ENCODE peak calls at places on chromosomes 7 and 10, in six cellular contexts. One of them, this sample, is unnamed.

GRCh38 chr10:9238041-9238440 is 1183.6 kb downstream of the GATA3 start:
- DNase-seq in left colon: no peak
- DNase-seq in H9: no peak
- DNase-seq in bronchial epithelial cell: no peak
- DNase-seq in iPS DF 19.7: no peak
- DNase-seq in retina: no peak
- DNase-seq in this sample: no peak

GRCh38 chr10:9311702-9312499 is 1257.4 kb downstream of the GATA3 start:
- DNase-seq in bronchial epithelial cell: peak
- DNase-seq in iPS DF 19.7: no peak
- DNase-seq in retina: no peak
- DNase-seq in H9: peak
- DNase-seq in left colon: no peak
- DNase-seq in this sample: no peak

GRCh38 chr7:90910136-90910535 is 314.0 kb downstream of the CDK14 start:
- DNase-seq in retina: no peak
- DNase-seq in H9: no peak
- DNase-seq in bronchial epithelial cell: peak
- DNase-seq in iPS DF 19.7: no peak
- DNase-seq in left colon: no peak
- DNase-seq in this sample: no peak

GRCh38 chr10:91190876-91191580 is 29.4 kb upstream of the PCGF5 start:
- DNase-seq in retina: no peak
- DNase-seq in H9: no peak
- DNase-seq in left colon: no peak
- DNase-seq in bronchial epithelial cell: no peak
- DNase-seq in iPS DF 19.7: no peak
- DNase-seq in this sample: no peak

GRCh38 chr10:68721673-68721963 is 579 bp downstream of the CCAR1 start:
- DNase-seq in iPS DF 19.7: no peak
- DNase-seq in H9: no peak
- DNase-seq in left colon: no peak
- DNase-seq in retina: no peak
- DNase-seq in bronchial epithelial cell: no peak
- DNase-seq in this sample: no peak

GRCh38 chr7:255038-255435 is 34.9 kb upstream of the FOXL3 start:
- DNase-seq in H9: no peak
- DNase-seq in left colon: no peak
- DNase-seq in iPS DF 19.7: no peak
- DNase-seq in bronchial epithelial cell: no peak
- DNase-seq in retina: no peak
- DNase-seq in this sample: no peak

GRCh38 chr7:106484562-106484961 is 176.4 kb downstream of the CCDC71L start:
- DNase-seq in left colon: no peak
- DNase-seq in bronchial epithelial cell: no peak
- DNase-seq in H9: no peak
- DNase-seq in iPS DF 19.7: no peak
- DNase-seq in retina: no peak
- DNase-seq in this sample: no peak

GRCh38 chr7:131238260-131238940 is 89.3 kb upstream of the MKLN1 start:
- DNase-seq in left colon: no peak
- DNase-seq in bronchial epithelial cell: peak
- DNase-seq in iPS DF 19.7: no peak
- DNase-seq in retina: no peak
- DNase-seq in H9: no peak
- DNase-seq in this sample: no peak

This sample was measured in left lung.